ENCODE peak calls at places on chromosomes 3 and 15, in four cellular contexts. H, J, R and S are unnamed samples.

GRCh38 chr15:56957812-56958406 is 39.5 kb downstream of the TCF12 start:
- DNase-seq in H (no peak), J (no peak), R (no peak), S (no peak)

GRCh38 chr3:100740207-100740606 is 30.9 kb downstream of the TFG start:
- DNase-seq in H (no peak), J (no peak), R (no peak), S (no peak)

GRCh38 chr15:55917881-55918296 is 75.5 kb downstream of the NEDD4 start:
- DNase-seq in H (no peak), J (no peak), R (peak; percentile 89), S (peak; percentile 12)

GRCh38 chr15:39888809-39889208 is 31.3 kb downstream of the GPR176 start:
- DNase-seq in H (no peak), J (no peak), R (no peak), S (no peak)

GRCh38 chr15:49062900-49063299 is 16.7 kb upstream of the SECISBP2L start:
- DNase-seq in H (no peak), J (peak; percentile 5), R (no peak), S (no peak)

GRCh38 chr3:115280531-115280930 is 133.4 kb upstream of the ZBTB20 start:
- DNase-seq in H (no peak), J (no peak), R (no peak), S (no peak)

GRCh38 chr3:37338500-37338899 is 164.1 kb upstream of the LRRFIP2 start:
- DNase-seq in H (no peak), J (no peak), R (no peak), S (no peak)

GRCh38 chr15:48010321-48010720 is 110.5 kb upstream of the SLC24A5 start:
- DNase-seq in H (no peak), J (no peak), R (no peak), S (no peak)

GRCh38 chr15:70098461-70099166 is 897 bp upstream of the TLE3 start:
- DNase-seq in H (peak; percentile 18), J (peak; percentile 67), R (no peak), S (no peak)

GRCh38 chr3:56801597-56802410 is at the start of gene ARHGEF3:
- DNase-seq in H (peak; percentile 83), J (peak; percentile 88), R (no peak), S (peak; percentile 89)

GRCh38 chr3:162629372-162629771 is 1132.8 kb downstream of the OTOL1 start:
- DNase-seq in H (no peak), J (no peak), R (no peak), S (no peak)

GRCh38 chr3:72123908-72124441 is 339.0 kb upstream of the PROK2 start:
- DNase-seq in H (no peak), J (no peak), R (peak; percentile 34), S (peak; percentile 41)

GRCh38 chr3:62723171-62723570 is 152.0 kb downstream of the CADPS start:
- DNase-seq in H (no peak), J (peak; percentile 6), R (no peak), S (no peak)

GRCh38 chr15:62365795-62366442 is 200.8 kb upstream of the C2CD4B start:
- DNase-seq in H (no peak), J (no peak), R (no peak), S (no peak)

GRCh38 chr3:170506556-170506955 is 79.3 kb downstream of the SLC7A14 start:
- DNase-seq in H (no peak), J (no peak), R (peak; percentile 18), S (no peak)

GRCh38 chr3:68447885-68448284 is 484.5 kb downstream of the TAFA4 start:
- DNase-seq in H (no peak), J (peak; percentile 2), R (no peak), S (no peak)

GRCh38 chr3:133988631-133989161 is 41.0 kb downstream of the SLCO2A1 start:
- DNase-seq in H (no peak), J (no peak), R (no peak), S (no peak)

GRCh38 chr3:145357453-145357852 is 803.5 kb downstream of the PLOD2 start:
- DNase-seq in H (no peak), J (no peak), R (no peak), S (no peak)

GRCh38 chr3:149299938-149300791 is 33.3 kb downstream of the TM4SF18 start:
- DNase-seq in H (no peak), J (no peak), R (peak; percentile 69), S (peak; percentile 55)

GRCh38 chr3:73848173-73848751 is 223.5 kb upstream of the PDZRN3 start:
- DNase-seq in H (no peak), J (no peak), R (no peak), S (peak; percentile 25)

GRCh38 chr15:36675008-36675407 is 95.6 kb downstream of the CDIN1 start:
- DNase-seq in H (no peak), J (no peak), R (no peak), S (no peak)

GRCh38 chr3:32347286-32348125 is 44.1 kb upstream of the CMTM7 start:
- DNase-seq in H (no peak), J (no peak), R (no peak), S (no peak)

GRCh38 chr3:185517387-185517786 is 18.6 kb upstream of the TMEM41A start:
- DNase-seq in H (no peak), J (no peak), R (no peak), S (no peak)

GRCh38 chr15:40481671-40482070 is 10.9 kb downstream of the CHST14 start:
- DNase-seq in H (no peak), J (no peak), R (no peak), S (no peak)

GRCh38 chr3:127739347-127740135 is 66.8 kb downstream of the ABTB1 start:
- DNase-seq in H (no peak), J (no peak), R (no peak), S (no peak)

GRCh38 chr3:137300703-137301102 is 342.9 kb downstream of the IL20RB start:
- DNase-seq in H (no peak), J (no peak), R (no peak), S (no peak)

GRCh38 chr15:89462198-89462912 is 34.0 kb downstream of the RHCG start:
- DNase-seq in H (no peak), J (no peak), R (no peak), S (no peak)

GRCh38 chr15:22827125-22827524 is 11.3 kb upstream of the NIPA2 start:
- DNase-seq in H (no peak), J (no peak), R (no peak), S (no peak)